ENCODE peak calls at places on chromosome 14, in four cellular contexts. J is H9, P is PC-3, R is HCT116. V is an unnamed sample.

GRCh38 chr14:77825895-77826519 is 26.1 kb downstream of the ADCK1 start:
- DNase-seq in P (no peak), R (no peak), J (no peak), V (no peak)

GRCh38 chr14:38203929-38204716 is 3.6 kb upstream of the SSTR1 start:
- DNase-seq in P (peak; percentile 30), J (no peak), R (no peak), V (no peak)

GRCh38 chr14:51576112-51576420 is 75.6 kb upstream of the FRMD6 start:
- DNase-seq in J (peak; percentile 49), R (no peak), P (no peak), V (no peak)

GRCh38 chr14:90453401-90453951 is 56.6 kb downstream of the CALM1 start:
- DNase-seq in J (no peak), P (no peak), R (no peak), V (no peak)

GRCh38 chr14:32657081-32657480 is 281.6 kb upstream of the NPAS3 start:
- DNase-seq in P (peak; percentile 10), R (no peak), J (no peak), V (no peak)

GRCh38 chr14:95514131-95515079 is 2.0 kb downstream of the SYNE3 start:
- DNase-seq in J (peak; percentile 58), R (no peak), P (no peak), V (no peak)

GRCh38 chr14:100891051-100891450 is 12.5 kb downstream of the RTL1 start:
- DNase-seq in P (no peak), R (no peak), J (peak; percentile 15), V (no peak)

GRCh38 chr14:86450075-86450474 is 920.1 kb downstream of the FLRT2 start:
- DNase-seq in P (no peak), R (no peak), J (no peak), V (no peak)

GRCh38 chr14:35818346-35819115 is 7.6 kb upstream of the BRMS1L start:
- DNase-seq in J (no peak), R (no peak), P (peak; percentile 73), V (peak; percentile 50)

GRCh38 chr14:55127491-55127951 is 1.5 kb upstream of the LGALS3 start:
- DNase-seq in P (peak; percentile 99), R (no peak), J (no peak), V (no peak)

GRCh38 chr14:84961637-84962036 is 568.3 kb upstream of the FLRT2 start:
- DNase-seq in J (no peak), R (no peak), P (no peak), V (peak; percentile 11)
- H3K9me3 ChIP-seq in J (no peaks in the 10 kb centered on the region), R (peaks cover 6% of the 10 kb centered on the region), P (peaks cover 5% of the 10 kb centered on the region), V (no peaks in the 10 kb centered on the region)

GRCh38 chr14:96816281-96816680 is 19.1 kb downstream of the VRK1 start:
- DNase-seq in J (no peak), P (no peak), R (no peak), V (no peak)

GRCh38 chr14:96823652-96824051 is 26.5 kb downstream of the VRK1 start:
- DNase-seq in P (no peak), R (no peak), J (no peak), V (no peak)

GRCh38 chr14:96821501-96821900 is 24.3 kb downstream of the VRK1 start:
- DNase-seq in J (no peak), R (no peak), P (no peak), V (no peak)

GRCh38 chr14:96811985-96812667 is 14.9 kb downstream of the VRK1 start:
- DNase-seq in P (no peak), J (no peak), R (no peak), V (no peak)

GRCh38 chr14:96817750-96818666 is 20.8 kb downstream of the VRK1 start:
- DNase-seq in J (no peak), R (no peak), P (no peak), V (no peak)
- H3K79me2 ChIP-seq in J (peaks cover 8% of the 10 kb centered on the region), R (peaks cover 100% of the 10 kb centered on the region), P (peaks cover 100% of the 10 kb centered on the region), V (peaks cover 100% of the 10 kb centered on the region)

GRCh38 chr14:97180304-97181200 is 383.4 kb downstream of the VRK1 start:
- DNase-seq in J (no peak), R (peak; percentile 88), P (peak; percentile 92), V (no peak)
- H2AFZ ChIP-seq in J (no peak overlapping the region), R (peak overlapping the region; percentile 86), P (peak overlapping the region; percentile 76), V (no peak overlapping the region)

DNA sequence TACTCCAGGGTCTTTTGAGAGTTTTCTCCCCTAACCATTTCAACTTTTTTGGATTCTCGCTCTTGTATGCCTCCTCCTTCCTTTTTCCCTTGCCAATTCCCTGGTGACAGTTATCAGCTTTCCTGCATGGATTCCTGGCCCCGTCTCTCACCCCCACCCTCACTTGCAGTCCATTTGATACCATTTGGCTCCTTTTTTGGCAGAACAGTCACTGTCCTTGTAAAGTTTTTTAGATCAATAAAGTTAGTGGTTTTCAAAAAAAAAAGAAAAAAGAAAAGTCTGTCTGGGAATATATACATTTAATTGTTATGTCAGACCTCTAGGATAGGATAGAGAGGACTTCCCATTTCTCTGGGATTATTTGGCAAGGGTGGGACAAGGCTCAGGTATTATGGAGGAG is 42.1 kb downstream of the ACTN1 start:
- DNase-seq in R (no peak), J (no peak), P (no peak), V (no peak)
- H3K9me3 ChIP-seq in R (no peaks in the 10 kb centered on the region), J (no peaks in the 10 kb centered on the region), P (no peaks in the 10 kb centered on the region), V (no peaks in the 10 kb centered on the region)

GRCh38 chr14:28407931-28408330 is 358.7 kb upstream of the FOXG1 start:
- DNase-seq in P (no peak), J (no peak), R (no peak), V (no peak)
- H3K79me2 ChIP-seq in P (no peaks in the 10 kb centered on the region), J (no peaks in the 10 kb centered on the region), R (no peaks in the 10 kb centered on the region), V (no peaks in the 10 kb centered on the region)

DNA sequence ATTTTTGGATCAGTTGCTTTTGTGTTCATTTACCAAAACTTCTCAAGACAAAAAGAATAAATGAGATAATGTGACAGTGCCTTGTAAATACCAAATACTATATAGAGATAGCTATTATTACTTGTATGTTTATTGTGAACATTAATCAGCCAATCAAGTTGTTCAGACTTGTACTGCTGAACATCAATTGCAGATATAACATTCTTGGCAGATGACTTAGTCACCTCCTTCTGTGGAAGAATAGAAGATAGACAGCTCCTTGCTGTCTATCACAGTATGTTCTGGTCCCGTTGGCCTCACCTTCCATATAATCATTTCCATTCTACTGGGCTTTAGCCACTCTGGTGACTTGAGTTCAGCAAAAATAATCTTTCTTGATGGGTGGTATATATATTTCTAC is 30.1 kb downstream of the PSEN1 start:
- DNase-seq in R (no peak), J (no peak), P (no peak), V (no peak)
- H2AFZ ChIP-seq in R (no peak overlapping the region), J (no peak overlapping the region), P (no peak overlapping the region), V (no peak overlapping the region)

GRCh38 chr14:105818712-105819005 is 292.3 kb downstream of the TMEM121 start:
- DNase-seq in P (no peak), R (no peak), J (no peak), V (no peak)

GRCh38 chr14:105817971-105818711 is 291.8 kb downstream of the TMEM121 start:
- DNase-seq in P (no peak), R (no peak), J (no peak), V (no peak)
- H3K9me3 ChIP-seq in P (no peaks in the 10 kb centered on the region), R (no peaks in the 10 kb centered on the region), J (peaks cover 96% of the 10 kb centered on the region), V (peaks cover 34% of the 10 kb centered on the region)

GRCh38 chr14:61332658-61333029 is 11.3 kb downstream of the PRKCH start:
- DNase-seq in R (no peak), P (no peak), J (no peak), V (no peak)
- H3K79me2 ChIP-seq in R (no peaks in the 10 kb centered on the region), P (peaks cover 26% of the 10 kb centered on the region), J (no peaks in the 10 kb centered on the region), V (no peaks in the 10 kb centered on the region)

GRCh38 chr14:45807187-45807586 is 554.2 kb upstream of the MIS18BP1 start:
- DNase-seq in R (no peak), P (no peak), J (no peak), V (no peak)
- H2AFZ ChIP-seq in R (no peak overlapping the region), P (no peak overlapping the region), J (no peak overlapping the region), V (peak overlapping the region; percentile 76)

GRCh38 chr14:104285483-104285790 is 147.1 kb downstream of the KIF26A start:
- DNase-seq in J (no peak), P (no peak), R (no peak), V (no peak)

GRCh38 chr14:104284636-104285482 is 146.5 kb downstream of the KIF26A start:
- DNase-seq in R (no peak), P (no peak), J (peak; percentile 22), V (no peak)

GRCh38 chr14:104286496-104286895 is 148.1 kb downstream of the KIF26A start:
- DNase-seq in R (no peak), P (no peak), J (no peak), V (no peak)

GRCh38 chr14:104287301-104288009 is 149.1 kb downstream of the KIF26A start:
- DNase-seq in P (no peak), R (no peak), J (no peak), V (no peak)

DNA sequence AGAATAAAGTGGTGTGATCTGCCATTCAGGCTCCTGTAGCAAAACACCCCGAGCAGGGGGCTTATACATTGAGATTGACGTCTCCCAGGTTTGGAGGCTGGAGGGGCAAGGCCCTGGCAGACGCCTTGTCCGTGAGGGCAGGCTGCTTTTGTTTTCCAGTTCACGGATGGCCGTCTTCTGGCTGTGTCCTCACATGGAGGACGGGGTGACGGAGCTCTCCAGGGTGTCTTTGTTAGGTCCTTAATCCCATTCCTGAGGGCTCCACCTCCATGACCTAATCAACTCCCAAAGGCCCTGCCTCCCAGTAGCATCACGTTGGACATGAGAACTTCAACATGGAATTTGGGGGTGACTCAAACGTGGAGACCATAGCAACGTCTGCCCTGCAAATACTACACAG is 147.7 kb downstream of the KIF26A start:
- DNase-seq in R (no peak), P (no peak), J (no peak), V (no peak)
- H3K9me3 ChIP-seq in R (no peaks in the 10 kb centered on the region), P (no peaks in the 10 kb centered on the region), J (no peaks in the 10 kb centered on the region), V (no peaks in the 10 kb centered on the region)

V was measured in neural progenitor cell.